ENCODE peak calls at places on chromosomes 16 and 17, in four cellular contexts. One of them, this sample, is unnamed.

GRCh38 chr17:74210191-74211140 is 2.9 kb upstream of the TTYH2 start:
- DNase-seq in fibroblast of the conjunctiva: peak
- DNase-seq in stimulated activated effector memory CD8-positive, alpha-beta T cell treated with anti-CD3 and anti-CD28 coated beads, Interleukin-12 subunit alpha, Interleukin-12 subunit beta, amount 100 ng/mL, for 72 hours: peak
- DNase-seq in T-helper 1 cell: peak
- DNase-seq in this sample: no peak

GRCh38 chr17:17626151-17626805 is 34.8 kb upstream of the PEMT start:
- DNase-seq in fibroblast of the conjunctiva: no peak
- DNase-seq in T-helper 1 cell: no peak
- DNase-seq in stimulated activated effector memory CD8-positive, alpha-beta T cell treated with anti-CD3 and anti-CD28 coated beads, Interleukin-12 subunit alpha, Interleukin-12 subunit beta, amount 100 ng/mL, for 72 hours: no peak
- DNase-seq in this sample: peak

GRCh38 chr16:2842340-2843000 is 12.4 kb downstream of the ZG16B start:
- DNase-seq in stimulated activated effector memory CD8-positive, alpha-beta T cell treated with anti-CD3 and anti-CD28 coated beads, Interleukin-12 subunit alpha, Interleukin-12 subunit beta, amount 100 ng/mL, for 72 hours: peak
- DNase-seq in fibroblast of the conjunctiva: peak
- DNase-seq in T-helper 1 cell: peak
- DNase-seq in this sample: no peak

GRCh38 chr17:13931111-13931526 is 138.2 kb upstream of the COX10 start:
- DNase-seq in T-helper 1 cell: no peak
- DNase-seq in fibroblast of the conjunctiva: peak
- DNase-seq in stimulated activated effector memory CD8-positive, alpha-beta T cell treated with anti-CD3 and anti-CD28 coated beads, Interleukin-12 subunit alpha, Interleukin-12 subunit beta, amount 100 ng/mL, for 72 hours: no peak
- DNase-seq in this sample: no peak

GRCh38 chr17:52064791-52065211 is 93.7 kb downstream of the CA10 start:
- DNase-seq in stimulated activated effector memory CD8-positive, alpha-beta T cell treated with anti-CD3 and anti-CD28 coated beads, Interleukin-12 subunit alpha, Interleukin-12 subunit beta, amount 100 ng/mL, for 72 hours: no peak
- DNase-seq in fibroblast of the conjunctiva: no peak
- DNase-seq in T-helper 1 cell: no peak
- DNase-seq in this sample: no peak

GRCh38 chr17:15981646-15982580 is 17.6 kb downstream of the ZSWIM7 start:
- DNase-seq in stimulated activated effector memory CD8-positive, alpha-beta T cell treated with anti-CD3 and anti-CD28 coated beads, Interleukin-12 subunit alpha, Interleukin-12 subunit beta, amount 100 ng/mL, for 72 hours: no peak
- DNase-seq in fibroblast of the conjunctiva: no peak
- DNase-seq in T-helper 1 cell: no peak
- DNase-seq in this sample: no peak

GRCh38 chr17:82734987-82735866 is at the start of gene FN3K:
- DNase-seq in stimulated activated effector memory CD8-positive, alpha-beta T cell treated with anti-CD3 and anti-CD28 coated beads, Interleukin-12 subunit alpha, Interleukin-12 subunit beta, amount 100 ng/mL, for 72 hours: no peak
- DNase-seq in T-helper 1 cell: peak
- DNase-seq in fibroblast of the conjunctiva: no peak
- DNase-seq in this sample: no peak

GRCh38 chr17:78678220-78678554 is 101.0 kb upstream of the DNAH17 start:
- DNase-seq in T-helper 1 cell: no peak
- DNase-seq in fibroblast of the conjunctiva: no peak
- DNase-seq in stimulated activated effector memory CD8-positive, alpha-beta T cell treated with anti-CD3 and anti-CD28 coated beads, Interleukin-12 subunit alpha, Interleukin-12 subunit beta, amount 100 ng/mL, for 72 hours: no peak
- DNase-seq in this sample: no peak

GRCh38 chr16:84009282-84009681 is 33.3 kb downstream of the SLC38A8 start:
- DNase-seq in fibroblast of the conjunctiva: no peak
- DNase-seq in T-helper 1 cell: no peak
- DNase-seq in stimulated activated effector memory CD8-positive, alpha-beta T cell treated with anti-CD3 and anti-CD28 coated beads, Interleukin-12 subunit alpha, Interleukin-12 subunit beta, amount 100 ng/mL, for 72 hours: no peak
- DNase-seq in this sample: no peak

GRCh38 chr16:2505695-2506094 is 8.1 kb upstream of the ATP6V0C start:
- DNase-seq in stimulated activated effector memory CD8-positive, alpha-beta T cell treated with anti-CD3 and anti-CD28 coated beads, Interleukin-12 subunit alpha, Interleukin-12 subunit beta, amount 100 ng/mL, for 72 hours: no peak
- DNase-seq in T-helper 1 cell: no peak
- DNase-seq in fibroblast of the conjunctiva: no peak
- DNase-seq in this sample: no peak

GRCh38 chr17:67414130-67414529 is 37.0 kb downstream of the PITPNC1 start:
- DNase-seq in T-helper 1 cell: no peak
- DNase-seq in fibroblast of the conjunctiva: no peak
- DNase-seq in stimulated activated effector memory CD8-positive, alpha-beta T cell treated with anti-CD3 and anti-CD28 coated beads, Interleukin-12 subunit alpha, Interleukin-12 subunit beta, amount 100 ng/mL, for 72 hours: no peak
- DNase-seq in this sample: no peak

GRCh38 chr16:78884199-78884598 is 716.3 kb downstream of the MAF start:
- DNase-seq in fibroblast of the conjunctiva: no peak
- DNase-seq in stimulated activated effector memory CD8-positive, alpha-beta T cell treated with anti-CD3 and anti-CD28 coated beads, Interleukin-12 subunit alpha, Interleukin-12 subunit beta, amount 100 ng/mL, for 72 hours: no peak
- DNase-seq in T-helper 1 cell: no peak
- DNase-seq in this sample: no peak

GRCh38 chr17:39979021-39979660 is 1.5 kb upstream of the PSMD3 start:
- DNase-seq in fibroblast of the conjunctiva: no peak
- DNase-seq in stimulated activated effector memory CD8-positive, alpha-beta T cell treated with anti-CD3 and anti-CD28 coated beads, Interleukin-12 subunit alpha, Interleukin-12 subunit beta, amount 100 ng/mL, for 72 hours: no peak
- DNase-seq in T-helper 1 cell: no peak
- DNase-seq in this sample: no peak

GRCh38 chr16:5188318-5189025 is 90.9 kb upstream of the EEF2KMT start:
- DNase-seq in stimulated activated effector memory CD8-positive, alpha-beta T cell treated with anti-CD3 and anti-CD28 coated beads, Interleukin-12 subunit alpha, Interleukin-12 subunit beta, amount 100 ng/mL, for 72 hours: no peak
- DNase-seq in T-helper 1 cell: no peak
- DNase-seq in fibroblast of the conjunctiva: no peak
- DNase-seq in this sample: no peak

GRCh38 chr17:2700491-2701141 is 10.9 kb downstream of the CLUH start:
- DNase-seq in T-helper 1 cell: no peak
- DNase-seq in stimulated activated effector memory CD8-positive, alpha-beta T cell treated with anti-CD3 and anti-CD28 coated beads, Interleukin-12 subunit alpha, Interleukin-12 subunit beta, amount 100 ng/mL, for 72 hours: no peak
- DNase-seq in fibroblast of the conjunctiva: no peak
- DNase-seq in this sample: no peak

This sample was measured in iPS DF 19.7.